ENCODE peak calls at places on chromosomes 3 and 15, in nine cellular contexts. One of them, this sample, is unnamed.

GRCh38 chr15:53536479-53537120 is 222.9 kb downstream of the WDR72 start:
- DNase-seq in Right ventricle myocardium superior: no peak
- DNase-seq in MM.1S: no peak
- DNase-seq in heart right ventricle: no peak
- DNase-seq in NCI-H1436: no peak
- DNase-seq in ELR: no peak
- DNase-seq in transverse colon: no peak
- DNase-seq in SK-MEL-5: peak
- DNase-seq in endothelial cell: no peak
- DNase-seq in this sample: no peak

GRCh38 chr3:13654330-13655073 is 105.6 kb downstream of the FBLN2 start:
- DNase-seq in Right ventricle myocardium superior: no peak
- DNase-seq in MM.1S: no peak
- DNase-seq in heart right ventricle: no peak
- DNase-seq in NCI-H1436: no peak
- DNase-seq in ELR: no peak
- DNase-seq in transverse colon: no peak
- DNase-seq in SK-MEL-5: no peak
- DNase-seq in endothelial cell: peak
- DNase-seq in this sample: no peak

GRCh38 chr3:179702271-179702947 is 49.6 kb downstream of the USP13 start:
- DNase-seq in Right ventricle myocardium superior: no peak
- DNase-seq in MM.1S: no peak
- DNase-seq in heart right ventricle: no peak
- DNase-seq in NCI-H1436: no peak
- DNase-seq in ELR: no peak
- DNase-seq in transverse colon: no peak
- DNase-seq in SK-MEL-5: no peak
- DNase-seq in endothelial cell: no peak
- DNase-seq in this sample: no peak

GRCh38 chr3:84959470-84960380 is 936 bp downstream of the CADM2 start:
- DNase-seq in Right ventricle myocardium superior: no peak
- DNase-seq in MM.1S: no peak
- DNase-seq in heart right ventricle: no peak
- DNase-seq in NCI-H1436: no peak
- DNase-seq in ELR: no peak
- DNase-seq in transverse colon: no peak
- DNase-seq in SK-MEL-5: no peak
- DNase-seq in endothelial cell: peak
- DNase-seq in this sample: no peak

GRCh38 chr3:15300318-15301078 is 31.9 kb downstream of the SH3BP5 start:
- DNase-seq in Right ventricle myocardium superior: peak
- DNase-seq in MM.1S: no peak
- DNase-seq in heart right ventricle: no peak
- DNase-seq in NCI-H1436: no peak
- DNase-seq in ELR: peak
- DNase-seq in transverse colon: no peak
- DNase-seq in SK-MEL-5: peak
- DNase-seq in endothelial cell: peak
- DNase-seq in this sample: no peak

GRCh38 chr3:100969557-100969916 is 23.7 kb downstream of the ABI3BP start:
- DNase-seq in Right ventricle myocardium superior: no peak
- DNase-seq in MM.1S: no peak
- DNase-seq in heart right ventricle: no peak
- DNase-seq in NCI-H1436: no peak
- DNase-seq in ELR: no peak
- DNase-seq in transverse colon: no peak
- DNase-seq in SK-MEL-5: no peak
- DNase-seq in endothelial cell: no peak
- DNase-seq in this sample: no peak

GRCh38 chr15:45640610-45641009 is 5.8 kb downstream of the SQOR start:
- DNase-seq in Right ventricle myocardium superior: no peak
- DNase-seq in MM.1S: no peak
- DNase-seq in heart right ventricle: no peak
- DNase-seq in NCI-H1436: no peak
- DNase-seq in ELR: peak
- DNase-seq in transverse colon: no peak
- DNase-seq in SK-MEL-5: peak
- DNase-seq in endothelial cell: no peak
- DNase-seq in this sample: peak

GRCh38 chr3:71101014-71101413 is 482.5 kb downstream of the FOXP1 start:
- DNase-seq in Right ventricle myocardium superior: no peak
- DNase-seq in MM.1S: no peak
- DNase-seq in heart right ventricle: no peak
- DNase-seq in NCI-H1436: no peak
- DNase-seq in ELR: peak
- DNase-seq in transverse colon: no peak
- DNase-seq in SK-MEL-5: peak
- DNase-seq in endothelial cell: no peak
- DNase-seq in this sample: no peak

GRCh38 chr3:168877899-168878298 is 782.2 kb upstream of the GOLIM4 start:
- DNase-seq in Right ventricle myocardium superior: no peak
- DNase-seq in MM.1S: no peak
- DNase-seq in heart right ventricle: no peak
- DNase-seq in NCI-H1436: no peak
- DNase-seq in ELR: no peak
- DNase-seq in transverse colon: no peak
- DNase-seq in SK-MEL-5: no peak
- DNase-seq in endothelial cell: no peak
- DNase-seq in this sample: peak

GRCh38 chr3:158600787-158601186 is 29.8 kb downstream of the MLF1 start:
- DNase-seq in Right ventricle myocardium superior: no peak
- DNase-seq in MM.1S: no peak
- DNase-seq in heart right ventricle: no peak
- DNase-seq in NCI-H1436: no peak
- DNase-seq in ELR: no peak
- DNase-seq in transverse colon: no peak
- DNase-seq in SK-MEL-5: no peak
- DNase-seq in endothelial cell: no peak
- DNase-seq in this sample: no peak

GRCh38 chr3:188955919-188956318 is 215.9 kb upstream of the TPRG1 start:
- DNase-seq in Right ventricle myocardium superior: no peak
- DNase-seq in MM.1S: no peak
- DNase-seq in heart right ventricle: no peak
- DNase-seq in NCI-H1436: no peak
- DNase-seq in ELR: no peak
- DNase-seq in transverse colon: no peak
- DNase-seq in SK-MEL-5: no peak
- DNase-seq in endothelial cell: no peak
- DNase-seq in this sample: no peak

GRCh38 chr15:63999177-63999576 is 47.1 kb downstream of the DAPK2 start:
- DNase-seq in Right ventricle myocardium superior: no peak
- DNase-seq in MM.1S: no peak
- DNase-seq in heart right ventricle: no peak
- DNase-seq in NCI-H1436: no peak
- DNase-seq in ELR: no peak
- DNase-seq in transverse colon: no peak
- DNase-seq in SK-MEL-5: no peak
- DNase-seq in endothelial cell: no peak
- DNase-seq in this sample: no peak

GRCh38 chr3:62467936-62468722 is 94.8 kb upstream of the FEZF2 start:
- DNase-seq in Right ventricle myocardium superior: no peak
- DNase-seq in MM.1S: no peak
- DNase-seq in heart right ventricle: no peak
- DNase-seq in NCI-H1436: no peak
- DNase-seq in ELR: no peak
- DNase-seq in transverse colon: no peak
- DNase-seq in SK-MEL-5: peak
- DNase-seq in endothelial cell: no peak
- DNase-seq in this sample: no peak

GRCh38 chr15:94306700-94307650 is 75.6 kb downstream of the MCTP2 start:
- DNase-seq in Right ventricle myocardium superior: no peak
- DNase-seq in MM.1S: no peak
- DNase-seq in heart right ventricle: no peak
- DNase-seq in NCI-H1436: no peak
- DNase-seq in ELR: no peak
- DNase-seq in transverse colon: no peak
- DNase-seq in SK-MEL-5: peak
- DNase-seq in endothelial cell: no peak
- DNase-seq in this sample: no peak

GRCh38 chr15:89192771-89193170 is 28.6 kb downstream of the RLBP1 start:
- DNase-seq in Right ventricle myocardium superior: no peak
- DNase-seq in MM.1S: no peak
- DNase-seq in heart right ventricle: no peak
- DNase-seq in NCI-H1436: no peak
- DNase-seq in ELR: peak
- DNase-seq in transverse colon: no peak
- DNase-seq in SK-MEL-5: no peak
- DNase-seq in endothelial cell: no peak
- DNase-seq in this sample: no peak

GRCh38 chr15:101625980-101626379 is 26.2 kb downstream of the TM2D3 start:
- DNase-seq in Right ventricle myocardium superior: no peak
- DNase-seq in MM.1S: no peak
- DNase-seq in heart right ventricle: no peak
- DNase-seq in NCI-H1436: no peak
- DNase-seq in ELR: no peak
- DNase-seq in transverse colon: no peak
- DNase-seq in SK-MEL-5: no peak
- DNase-seq in endothelial cell: no peak
- DNase-seq in this sample: no peak

GRCh38 chr3:183369117-183369516 is 59.3 kb downstream of the MCF2L2 start:
- DNase-seq in Right ventricle myocardium superior: no peak
- DNase-seq in MM.1S: no peak
- DNase-seq in heart right ventricle: no peak
- DNase-seq in NCI-H1436: no peak
- DNase-seq in ELR: no peak
- DNase-seq in transverse colon: no peak
- DNase-seq in SK-MEL-5: no peak
- DNase-seq in endothelial cell: no peak
- DNase-seq in this sample: no peak

GRCh38 chr3:197181751-197182150 is 116.7 kb downstream of the DLG1 start:
- DNase-seq in Right ventricle myocardium superior: peak
- DNase-seq in MM.1S: no peak
- DNase-seq in heart right ventricle: peak
- DNase-seq in NCI-H1436: no peak
- DNase-seq in ELR: no peak
- DNase-seq in transverse colon: no peak
- DNase-seq in SK-MEL-5: no peak
- DNase-seq in endothelial cell: no peak
- DNase-seq in this sample: no peak

GRCh38 chr3:49199244-49199899 is 28.0 kb downstream of the KLHDC8B start:
- DNase-seq in Right ventricle myocardium superior: peak
- DNase-seq in MM.1S: no peak
- DNase-seq in heart right ventricle: peak
- DNase-seq in NCI-H1436: no peak
- DNase-seq in ELR: no peak
- DNase-seq in transverse colon: peak
- DNase-seq in SK-MEL-5: no peak
- DNase-seq in endothelial cell: no peak
- DNase-seq in this sample: no peak

GRCh38 chr3:147423601-147424324 is 14.6 kb downstream of the ZIC1 start:
- DNase-seq in Right ventricle myocardium superior: no peak
- DNase-seq in MM.1S: no peak
- DNase-seq in heart right ventricle: no peak
- DNase-seq in NCI-H1436: no peak
- DNase-seq in ELR: no peak
- DNase-seq in transverse colon: no peak
- DNase-seq in SK-MEL-5: no peak
- DNase-seq in endothelial cell: peak
- DNase-seq in this sample: no peak

GRCh38 chr15:73518876-73519594 is 76.1 kb downstream of the REC114 start:
- DNase-seq in Right ventricle myocardium superior: no peak
- DNase-seq in MM.1S: no peak
- DNase-seq in heart right ventricle: no peak
- DNase-seq in NCI-H1436: no peak
- DNase-seq in ELR: no peak
- DNase-seq in transverse colon: no peak
- DNase-seq in SK-MEL-5: no peak
- DNase-seq in endothelial cell: no peak
- DNase-seq in this sample: no peak

GRCh38 chr3:188345223-188345622 is 191.3 kb downstream of the LPP start:
- DNase-seq in Right ventricle myocardium superior: no peak
- DNase-seq in MM.1S: no peak
- DNase-seq in heart right ventricle: no peak
- DNase-seq in NCI-H1436: no peak
- DNase-seq in ELR: no peak
- DNase-seq in transverse colon: no peak
- DNase-seq in SK-MEL-5: no peak
- DNase-seq in endothelial cell: no peak
- DNase-seq in this sample: no peak

GRCh38 chr15:60299452-60300047 is 98.2 kb downstream of the ANXA2 start:
- DNase-seq in Right ventricle myocardium superior: no peak
- DNase-seq in MM.1S: no peak
- DNase-seq in heart right ventricle: peak
- DNase-seq in NCI-H1436: peak
- DNase-seq in ELR: peak
- DNase-seq in transverse colon: peak
- DNase-seq in SK-MEL-5: peak
- DNase-seq in endothelial cell: no peak
- DNase-seq in this sample: peak

GRCh38 chr3:197212290-197212689 is 86.1 kb downstream of the DLG1 start:
- DNase-seq in Right ventricle myocardium superior: no peak
- DNase-seq in MM.1S: no peak
- DNase-seq in heart right ventricle: no peak
- DNase-seq in NCI-H1436: no peak
- DNase-seq in ELR: no peak
- DNase-seq in transverse colon: no peak
- DNase-seq in SK-MEL-5: no peak
- DNase-seq in endothelial cell: peak
- DNase-seq in this sample: no peak

GRCh38 chr3:185988816-185989175 is 51.0 kb upstream of the TRA2B start:
- DNase-seq in Right ventricle myocardium superior: no peak
- DNase-seq in MM.1S: no peak
- DNase-seq in heart right ventricle: no peak
- DNase-seq in NCI-H1436: peak
- DNase-seq in ELR: no peak
- DNase-seq in transverse colon: no peak
- DNase-seq in SK-MEL-5: no peak
- DNase-seq in endothelial cell: no peak
- DNase-seq in this sample: no peak

GRCh38 chr3:26627080-26627479 is 4.5 kb downstream of the LRRC3B start:
- DNase-seq in Right ventricle myocardium superior: no peak
- DNase-seq in MM.1S: no peak
- DNase-seq in heart right ventricle: no peak
- DNase-seq in NCI-H1436: no peak
- DNase-seq in ELR: no peak
- DNase-seq in transverse colon: no peak
- DNase-seq in SK-MEL-5: no peak
- DNase-seq in endothelial cell: no peak
- DNase-seq in this sample: no peak